ENCODE peak calls at places on chromosome 6, in six cellular contexts. One of them, this sample, is unnamed.

GRCh38 chr6:20182926-20183521 is 29.2 kb downstream of the MBOAT1 start:
- DNase-seq in left ventricle myocardium superior: peak; percentile 81
- DNase-seq in ovary: no peak
- DNase-seq in T-cell: no peak
- DNase-seq in hippocampal formation: no peak
- DNase-seq in GM10248: no peak
- DNase-seq in this sample: no peak

GRCh38 chr6:13924146-13924948 is 405 bp upstream of the RNF182 start:
- DNase-seq in GM10248: peak; percentile 15
- DNase-seq in left ventricle myocardium superior: peak; percentile 45
- DNase-seq in ovary: peak; percentile 30
- DNase-seq in T-cell: peak; percentile 13
- DNase-seq in hippocampal formation: no peak
- DNase-seq in this sample: no peak

GRCh38 chr6:11978169-11978987 is 33.7 kb upstream of the HIVEP1 start:
- DNase-seq in left ventricle myocardium superior: no peak
- DNase-seq in hippocampal formation: no peak
- DNase-seq in ovary: no peak
- DNase-seq in GM10248: peak; percentile 28
- DNase-seq in T-cell: no peak
- DNase-seq in this sample: no peak

GRCh38 chr6:138297761-138298298 is 79.5 kb upstream of the PBOV1 start:
- DNase-seq in T-cell: no peak
- DNase-seq in left ventricle myocardium superior: no peak
- DNase-seq in hippocampal formation: no peak
- DNase-seq in GM10248: no peak
- DNase-seq in ovary: no peak
- DNase-seq in this sample: no peak

GRCh38 chr6:168413018-168413720 is 27.8 kb upstream of the SMOC2 start:
- DNase-seq in left ventricle myocardium superior: no peak
- DNase-seq in GM10248: no peak
- DNase-seq in ovary: no peak
- DNase-seq in hippocampal formation: no peak
- DNase-seq in T-cell: no peak
- DNase-seq in this sample: no peak

GRCh38 chr6:162698440-162698839 is 29.1 kb downstream of the PRKN start:
- DNase-seq in ovary: no peak
- DNase-seq in left ventricle myocardium superior: no peak
- DNase-seq in T-cell: no peak
- DNase-seq in GM10248: no peak
- DNase-seq in hippocampal formation: no peak
- DNase-seq in this sample: no peak

GRCh38 chr6:82257088-82257774 is 9.7 kb upstream of the IBTK start:
- DNase-seq in T-cell: no peak
- DNase-seq in GM10248: no peak
- DNase-seq in hippocampal formation: no peak
- DNase-seq in ovary: no peak
- DNase-seq in left ventricle myocardium superior: no peak
- DNase-seq in this sample: no peak

GRCh38 chr6:112117554-112117953 is 30.2 kb downstream of the FAM229B start:
- DNase-seq in left ventricle myocardium superior: no peak
- DNase-seq in GM10248: no peak
- DNase-seq in hippocampal formation: no peak
- DNase-seq in ovary: no peak
- DNase-seq in T-cell: no peak
- DNase-seq in this sample: no peak

GRCh38 chr6:1757133-1757532 is 147.4 kb downstream of the FOXC1 start:
- DNase-seq in ovary: no peak
- DNase-seq in hippocampal formation: no peak
- DNase-seq in T-cell: no peak
- DNase-seq in left ventricle myocardium superior: no peak
- DNase-seq in GM10248: no peak
- DNase-seq in this sample: no peak

GRCh38 chr6:137827977-137828815 is 38.9 kb upstream of the TNFAIP3 start:
- DNase-seq in ovary: no peak
- DNase-seq in GM10248: no peak
- DNase-seq in T-cell: no peak
- DNase-seq in hippocampal formation: no peak
- DNase-seq in left ventricle myocardium superior: no peak
- DNase-seq in this sample: no peak

GRCh38 chr6:7566617-7567173 is 23.3 kb upstream of the SNRNP48 start:
- DNase-seq in ovary: no peak
- DNase-seq in left ventricle myocardium superior: no peak
- DNase-seq in T-cell: no peak
- DNase-seq in hippocampal formation: no peak
- DNase-seq in GM10248: no peak
- DNase-seq in this sample: no peak

GRCh38 chr6:101607286-101607685 is 213.8 kb downstream of the GRIK2 start:
- DNase-seq in hippocampal formation: no peak
- DNase-seq in ovary: no peak
- DNase-seq in T-cell: no peak
- DNase-seq in GM10248: no peak
- DNase-seq in left ventricle myocardium superior: no peak
- DNase-seq in this sample: no peak

GRCh38 chr6:149313070-149313469 is 4.4 kb upstream of the TAB2 start:
- DNase-seq in T-cell: no peak
- DNase-seq in hippocampal formation: no peak
- DNase-seq in GM10248: no peak
- DNase-seq in left ventricle myocardium superior: no peak
- DNase-seq in ovary: no peak
- DNase-seq in this sample: no peak

GRCh38 chr6:149266659-149267058 is 50.9 kb upstream of the TAB2 start:
- DNase-seq in T-cell: no peak
- DNase-seq in left ventricle myocardium superior: no peak
- DNase-seq in hippocampal formation: no peak
- DNase-seq in GM10248: peak; percentile 58
- DNase-seq in ovary: no peak
- DNase-seq in this sample: peak; percentile 21

GRCh38 chr6:37630281-37630799 is 67.3 kb downstream of the MDGA1 start:
- DNase-seq in GM10248: no peak
- DNase-seq in left ventricle myocardium superior: no peak
- DNase-seq in ovary: no peak
- DNase-seq in hippocampal formation: no peak
- DNase-seq in T-cell: no peak
- DNase-seq in this sample: no peak

GRCh38 chr6:21947751-21948386 is 349.0 kb downstream of the PRL start:
- DNase-seq in GM10248: no peak
- DNase-seq in T-cell: no peak
- DNase-seq in ovary: no peak
- DNase-seq in hippocampal formation: no peak
- DNase-seq in left ventricle myocardium superior: no peak
- DNase-seq in this sample: no peak

GRCh38 chr6:170082531-170083187 is 208.2 kb downstream of the DLL1 start:
- DNase-seq in hippocampal formation: no peak
- DNase-seq in GM10248: no peak
- DNase-seq in ovary: peak; percentile 4
- DNase-seq in T-cell: no peak
- DNase-seq in left ventricle myocardium superior: no peak
- DNase-seq in this sample: no peak

GRCh38 chr6:4297348-4297747 is 162.0 kb upstream of the ECI2 start:
- DNase-seq in T-cell: no peak
- DNase-seq in GM10248: no peak
- DNase-seq in ovary: no peak
- DNase-seq in left ventricle myocardium superior: no peak
- DNase-seq in hippocampal formation: no peak
- DNase-seq in this sample: no peak

GRCh38 chr6:41695825-41696224 is 39.6 kb downstream of the TFEB start:
- DNase-seq in hippocampal formation: no peak
- DNase-seq in T-cell: no peak
- DNase-seq in ovary: no peak
- DNase-seq in GM10248: no peak
- DNase-seq in left ventricle myocardium superior: no peak
- DNase-seq in this sample: no peak

GRCh38 chr6:105886066-105886811 is 199.9 kb upstream of the PRDM1 start:
- DNase-seq in ovary: no peak
- DNase-seq in hippocampal formation: no peak
- DNase-seq in GM10248: no peak
- DNase-seq in left ventricle myocardium superior: no peak
- DNase-seq in T-cell: no peak
- DNase-seq in this sample: no peak

GRCh38 chr6:44038543-44039065 is 88.6 kb downstream of the MRPL14 start:
- DNase-seq in ovary: no peak
- DNase-seq in T-cell: no peak
- DNase-seq in GM10248: no peak
- DNase-seq in left ventricle myocardium superior: no peak
- DNase-seq in hippocampal formation: no peak
- DNase-seq in this sample: no peak

GRCh38 chr6:138397128-138397814 is 6.8 kb upstream of the HEBP2 start:
- DNase-seq in left ventricle myocardium superior: no peak
- DNase-seq in hippocampal formation: no peak
- DNase-seq in ovary: no peak
- DNase-seq in GM10248: no peak
- DNase-seq in T-cell: no peak
- DNase-seq in this sample: no peak

GRCh38 chr6:157535354-157536217 is 154.6 kb downstream of the ZDHHC14 start:
- DNase-seq in GM10248: no peak
- DNase-seq in T-cell: no peak
- DNase-seq in left ventricle myocardium superior: no peak
- DNase-seq in ovary: no peak
- DNase-seq in hippocampal formation: no peak
- DNase-seq in this sample: no peak

GRCh38 chr6:20755631-20756030 is 221.4 kb downstream of the CDKAL1 start:
- DNase-seq in hippocampal formation: no peak
- DNase-seq in ovary: no peak
- DNase-seq in left ventricle myocardium superior: no peak
- DNase-seq in T-cell: no peak
- DNase-seq in GM10248: no peak
- DNase-seq in this sample: no peak